ENCODE peak calls at places on chromosomes 1 and 21, in five cellular contexts. One of them, this sample, is unnamed.

GRCh38 chr1:58755468-58755872 is 28.4 kb downstream of the JUN start:
- DNase-seq in skeletal muscle cell: peak
- DNase-seq in cardiac fibroblast: peak
- DNase-seq in stimulated activated CD4-positive, alpha-beta T cell treated with anti-CD3 and anti-CD28 coated beads, Interleukin-1b, Interleukin-23, amount 100 ng/mL, for 48 hours: peak
- DNase-seq in iris pigment epithelial cell: peak
- DNase-seq in this sample: peak

GRCh38 chr21:29326914-29327554 is 28.3 kb downstream of the BACH1 start:
- DNase-seq in skeletal muscle cell: no peak
- DNase-seq in cardiac fibroblast: no peak
- DNase-seq in stimulated activated CD4-positive, alpha-beta T cell treated with anti-CD3 and anti-CD28 coated beads, Interleukin-1b, Interleukin-23, amount 100 ng/mL, for 48 hours: no peak
- DNase-seq in iris pigment epithelial cell: no peak
- DNase-seq in this sample: no peak

GRCh38 chr1:231778009-231778719 is 151.6 kb downstream of the DISC1 start:
- DNase-seq in skeletal muscle cell: no peak
- DNase-seq in cardiac fibroblast: peak
- DNase-seq in stimulated activated CD4-positive, alpha-beta T cell treated with anti-CD3 and anti-CD28 coated beads, Interleukin-1b, Interleukin-23, amount 100 ng/mL, for 48 hours: no peak
- DNase-seq in iris pigment epithelial cell: peak
- DNase-seq in this sample: no peak

GRCh38 chr1:56409112-56409691 is 170.2 kb downstream of the PLPP3 start:
- DNase-seq in skeletal muscle cell: no peak
- DNase-seq in cardiac fibroblast: no peak
- DNase-seq in stimulated activated CD4-positive, alpha-beta T cell treated with anti-CD3 and anti-CD28 coated beads, Interleukin-1b, Interleukin-23, amount 100 ng/mL, for 48 hours: no peak
- DNase-seq in iris pigment epithelial cell: no peak
- DNase-seq in this sample: no peak

GRCh38 chr1:45678489-45678888 is 7.8 kb downstream of the GPBP1L1 start:
- DNase-seq in skeletal muscle cell: no peak
- DNase-seq in cardiac fibroblast: no peak
- DNase-seq in stimulated activated CD4-positive, alpha-beta T cell treated with anti-CD3 and anti-CD28 coated beads, Interleukin-1b, Interleukin-23, amount 100 ng/mL, for 48 hours: no peak
- DNase-seq in iris pigment epithelial cell: no peak
- DNase-seq in this sample: no peak

GRCh38 chr1:109918077-109918606 is 7.5 kb downstream of the CSF1 start:
- DNase-seq in skeletal muscle cell: no peak
- DNase-seq in cardiac fibroblast: no peak
- DNase-seq in stimulated activated CD4-positive, alpha-beta T cell treated with anti-CD3 and anti-CD28 coated beads, Interleukin-1b, Interleukin-23, amount 100 ng/mL, for 48 hours: no peak
- DNase-seq in iris pigment epithelial cell: peak
- DNase-seq in this sample: peak

GRCh38 chr21:29298348-29299045 is at the start of gene BACH1:
- DNase-seq in skeletal muscle cell: peak
- DNase-seq in cardiac fibroblast: peak
- DNase-seq in stimulated activated CD4-positive, alpha-beta T cell treated with anti-CD3 and anti-CD28 coated beads, Interleukin-1b, Interleukin-23, amount 100 ng/mL, for 48 hours: peak
- DNase-seq in iris pigment epithelial cell: peak
- DNase-seq in this sample: peak

GRCh38 chr1:3501856-3502665 is 47.6 kb downstream of the ARHGEF16 start:
- DNase-seq in skeletal muscle cell: no peak
- DNase-seq in cardiac fibroblast: peak
- DNase-seq in stimulated activated CD4-positive, alpha-beta T cell treated with anti-CD3 and anti-CD28 coated beads, Interleukin-1b, Interleukin-23, amount 100 ng/mL, for 48 hours: no peak
- DNase-seq in iris pigment epithelial cell: peak
- DNase-seq in this sample: peak

GRCh38 chr1:78619446-78619802 is 824 bp upstream of the IFI44L start:
- DNase-seq in skeletal muscle cell: no peak
- DNase-seq in cardiac fibroblast: no peak
- DNase-seq in stimulated activated CD4-positive, alpha-beta T cell treated with anti-CD3 and anti-CD28 coated beads, Interleukin-1b, Interleukin-23, amount 100 ng/mL, for 48 hours: no peak
- DNase-seq in iris pigment epithelial cell: no peak
- DNase-seq in this sample: no peak

GRCh38 chr1:229360417-229360816 is 17.6 kb upstream of the CCSAP start:
- DNase-seq in skeletal muscle cell: no peak
- DNase-seq in cardiac fibroblast: no peak
- DNase-seq in stimulated activated CD4-positive, alpha-beta T cell treated with anti-CD3 and anti-CD28 coated beads, Interleukin-1b, Interleukin-23, amount 100 ng/mL, for 48 hours: no peak
- DNase-seq in iris pigment epithelial cell: no peak
- DNase-seq in this sample: no peak

GRCh38 chr1:110774398-110774797 is 98.5 kb upstream of the CD53 start:
- DNase-seq in skeletal muscle cell: no peak
- DNase-seq in cardiac fibroblast: no peak
- DNase-seq in stimulated activated CD4-positive, alpha-beta T cell treated with anti-CD3 and anti-CD28 coated beads, Interleukin-1b, Interleukin-23, amount 100 ng/mL, for 48 hours: no peak
- DNase-seq in iris pigment epithelial cell: no peak
- DNase-seq in this sample: no peak

GRCh38 chr1:200794506-200795065 is 55.9 kb downstream of the CAMSAP2 start:
- DNase-seq in skeletal muscle cell: no peak
- DNase-seq in cardiac fibroblast: no peak
- DNase-seq in stimulated activated CD4-positive, alpha-beta T cell treated with anti-CD3 and anti-CD28 coated beads, Interleukin-1b, Interleukin-23, amount 100 ng/mL, for 48 hours: no peak
- DNase-seq in iris pigment epithelial cell: no peak
- DNase-seq in this sample: no peak

GRCh38 chr1:70360321-70360720 is 5.8 kb upstream of the ANKRD13C start:
- DNase-seq in skeletal muscle cell: no peak
- DNase-seq in cardiac fibroblast: no peak
- DNase-seq in stimulated activated CD4-positive, alpha-beta T cell treated with anti-CD3 and anti-CD28 coated beads, Interleukin-1b, Interleukin-23, amount 100 ng/mL, for 48 hours: no peak
- DNase-seq in iris pigment epithelial cell: no peak
- DNase-seq in this sample: no peak

GRCh38 chr1:15261155-15262002 is 14.4 kb downstream of the FHAD1 start:
- DNase-seq in skeletal muscle cell: no peak
- DNase-seq in cardiac fibroblast: peak
- DNase-seq in stimulated activated CD4-positive, alpha-beta T cell treated with anti-CD3 and anti-CD28 coated beads, Interleukin-1b, Interleukin-23, amount 100 ng/mL, for 48 hours: peak
- DNase-seq in iris pigment epithelial cell: peak
- DNase-seq in this sample: peak

GRCh38 chr1:239795289-239795688 is 296.4 kb upstream of the FMN2 start:
- DNase-seq in skeletal muscle cell: no peak
- DNase-seq in cardiac fibroblast: no peak
- DNase-seq in stimulated activated CD4-positive, alpha-beta T cell treated with anti-CD3 and anti-CD28 coated beads, Interleukin-1b, Interleukin-23, amount 100 ng/mL, for 48 hours: no peak
- DNase-seq in iris pigment epithelial cell: no peak
- DNase-seq in this sample: no peak